ENCODE peak calls at places on chromosome 20, in six cellular contexts. One of them, this sample, is unnamed.

GRCh38 chr20:18907353-18907752 is 93.8 kb downstream of the SCP2D1 start:
- DNase-seq in prostate gland: no peak
- DNase-seq in A549: no peak
- DNase-seq in stomach: no peak
- DNase-seq in ovary: no peak
- DNase-seq in gastrocnemius medialis: no peak
- DNase-seq in this sample: no peak

GRCh38 chr20:60087563-60088105 is 129.4 kb downstream of the CDH26 start:
- DNase-seq in prostate gland: no peak
- DNase-seq in A549: no peak
- DNase-seq in ovary: no peak
- DNase-seq in stomach: no peak
- DNase-seq in gastrocnemius medialis: no peak
- DNase-seq in this sample: no peak

GRCh38 chr20:4811257-4811656 is 89.5 kb downstream of the PRND start:
- DNase-seq in A549: no peak
- DNase-seq in stomach: no peak
- DNase-seq in gastrocnemius medialis: no peak
- DNase-seq in ovary: no peak
- DNase-seq in prostate gland: no peak
- DNase-seq in this sample: no peak

GRCh38 chr20:61690150-61690549 is 375.5 kb downstream of the TAF4 start:
- DNase-seq in ovary: no peak
- DNase-seq in stomach: no peak
- DNase-seq in A549: no peak
- DNase-seq in gastrocnemius medialis: no peak
- DNase-seq in prostate gland: no peak
- DNase-seq in this sample: no peak

GRCh38 chr20:13839421-13840092 is 54.7 kb downstream of the NDUFAF5 start:
- DNase-seq in ovary: no peak
- DNase-seq in gastrocnemius medialis: no peak
- DNase-seq in prostate gland: no peak
- DNase-seq in A549: no peak
- DNase-seq in stomach: no peak
- DNase-seq in this sample: no peak

GRCh38 chr20:16554766-16555543 is 18.3 kb downstream of the KIF16B start:
- DNase-seq in ovary: no peak
- DNase-seq in prostate gland: no peak
- DNase-seq in gastrocnemius medialis: peak
- DNase-seq in stomach: no peak
- DNase-seq in A549: no peak
- DNase-seq in this sample: no peak

GRCh38 chr20:61117725-61118124 is 134.3 kb upstream of the CDH4 start:
- DNase-seq in A549: peak
- DNase-seq in gastrocnemius medialis: no peak
- DNase-seq in stomach: no peak
- DNase-seq in ovary: no peak
- DNase-seq in prostate gland: no peak
- DNase-seq in this sample: no peak

GRCh38 chr20:34543457-34544056 is 15.0 kb upstream of the MAP1LC3A start:
- DNase-seq in A549: no peak
- DNase-seq in prostate gland: no peak
- DNase-seq in gastrocnemius medialis: no peak
- DNase-seq in ovary: no peak
- DNase-seq in stomach: no peak
- DNase-seq in this sample: no peak

GRCh38 chr20:6674831-6675230 is 92.7 kb upstream of the BMP2 start:
- DNase-seq in stomach: no peak
- DNase-seq in prostate gland: no peak
- DNase-seq in gastrocnemius medialis: no peak
- DNase-seq in A549: no peak
- DNase-seq in ovary: no peak
- DNase-seq in this sample: no peak

GRCh38 chr20:52924411-52925271 is 47.5 kb upstream of the TSHZ2 start:
- DNase-seq in gastrocnemius medialis: no peak
- DNase-seq in stomach: no peak
- DNase-seq in ovary: no peak
- DNase-seq in prostate gland: no peak
- DNase-seq in A549: no peak
- DNase-seq in this sample: no peak

GRCh38 chr20:10433014-10433622 is 904 bp downstream of the MKKS start:
- DNase-seq in ovary: peak
- DNase-seq in prostate gland: no peak
- DNase-seq in A549: no peak
- DNase-seq in gastrocnemius medialis: no peak
- DNase-seq in stomach: no peak
- DNase-seq in this sample: no peak

GRCh38 chr20:8473459-8473858 is 341.4 kb downstream of the PLCB1 start:
- DNase-seq in stomach: no peak
- DNase-seq in A549: no peak
- DNase-seq in ovary: no peak
- DNase-seq in gastrocnemius medialis: no peak
- DNase-seq in prostate gland: no peak
- DNase-seq in this sample: no peak

GRCh38 chr20:61099786-61100185 is 152.3 kb upstream of the CDH4 start:
- DNase-seq in gastrocnemius medialis: no peak
- DNase-seq in prostate gland: no peak
- DNase-seq in ovary: no peak
- DNase-seq in stomach: no peak
- DNase-seq in A549: no peak
- DNase-seq in this sample: no peak

GRCh38 chr20:62755817-62756724 is 40.2 kb upstream of the MRGBP start:
- DNase-seq in ovary: no peak
- DNase-seq in stomach: peak
- DNase-seq in gastrocnemius medialis: no peak
- DNase-seq in A549: no peak
- DNase-seq in prostate gland: no peak
- DNase-seq in this sample: no peak

GRCh38 chr20:38043512-38044300 is 10.2 kb downstream of the RPRD1B start:
- DNase-seq in gastrocnemius medialis: no peak
- DNase-seq in stomach: no peak
- DNase-seq in prostate gland: no peak
- DNase-seq in A549: peak
- DNase-seq in ovary: no peak
- DNase-seq in this sample: no peak

GRCh38 chr20:58839991-58840747 is 10.5 kb downstream of the GNAS-AS1 start:
- DNase-seq in ovary: no peak
- DNase-seq in gastrocnemius medialis: no peak
- DNase-seq in stomach: no peak
- DNase-seq in A549: no peak
- DNase-seq in prostate gland: no peak
- DNase-seq in this sample: no peak

GRCh38 chr20:58837717-58838116 is 13.0 kb downstream of the GNAS-AS1 start:
- DNase-seq in A549: no peak
- DNase-seq in ovary: no peak
- DNase-seq in stomach: no peak
- DNase-seq in prostate gland: no peak
- DNase-seq in gastrocnemius medialis: no peak
- DNase-seq in this sample: no peak

GRCh38 chr20:58840816-58841538 is 9.7 kb downstream of the GNAS-AS1 start:
- DNase-seq in ovary: no peak
- DNase-seq in stomach: no peak
- DNase-seq in gastrocnemius medialis: no peak
- DNase-seq in prostate gland: no peak
- DNase-seq in A549: no peak
- DNase-seq in this sample: no peak

GRCh38 chr20:58838174-58838573 is 12.5 kb downstream of the GNAS-AS1 start:
- DNase-seq in prostate gland: no peak
- DNase-seq in gastrocnemius medialis: no peak
- DNase-seq in A549: no peak
- DNase-seq in ovary: no peak
- DNase-seq in stomach: no peak
- DNase-seq in this sample: no peak

DNA sequence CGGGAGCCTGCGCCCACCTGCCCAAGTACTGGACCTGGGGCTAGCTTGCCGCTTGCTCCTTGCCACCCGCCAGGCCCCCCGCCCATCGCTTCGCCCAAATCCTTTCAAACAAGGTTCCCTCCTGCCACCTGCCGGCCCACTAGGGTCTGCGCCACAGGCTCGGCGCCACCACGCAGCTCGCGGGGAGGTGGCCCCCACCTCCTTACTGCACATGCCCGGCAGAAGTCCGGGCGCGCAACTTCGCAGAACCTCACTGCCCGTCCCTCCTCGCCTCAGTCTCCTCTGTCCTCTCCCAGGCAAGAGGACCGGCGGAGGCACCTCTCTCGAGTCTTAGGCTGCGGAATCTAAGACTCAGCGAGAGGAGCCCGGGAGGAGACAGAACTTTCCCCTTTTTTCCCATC is 11.2 kb downstream of the GNAS-AS1 start:
- DNase-seq in A549: peak
- DNase-seq in ovary: peak
- DNase-seq in stomach: no peak
- DNase-seq in prostate gland: peak
- DNase-seq in gastrocnemius medialis: no peak
- DNase-seq in this sample: no peak
- H3K4me3 ChIP-seq in A549: peak
- H3K4me3 ChIP-seq in ovary: no peak
- H3K4me3 ChIP-seq in stomach: peak
- H3K4me3 ChIP-seq in prostate gland: peak
- H3K4me3 ChIP-seq in gastrocnemius medialis: peak
- H3K4me3 ChIP-seq in this sample: no peak

DNA sequence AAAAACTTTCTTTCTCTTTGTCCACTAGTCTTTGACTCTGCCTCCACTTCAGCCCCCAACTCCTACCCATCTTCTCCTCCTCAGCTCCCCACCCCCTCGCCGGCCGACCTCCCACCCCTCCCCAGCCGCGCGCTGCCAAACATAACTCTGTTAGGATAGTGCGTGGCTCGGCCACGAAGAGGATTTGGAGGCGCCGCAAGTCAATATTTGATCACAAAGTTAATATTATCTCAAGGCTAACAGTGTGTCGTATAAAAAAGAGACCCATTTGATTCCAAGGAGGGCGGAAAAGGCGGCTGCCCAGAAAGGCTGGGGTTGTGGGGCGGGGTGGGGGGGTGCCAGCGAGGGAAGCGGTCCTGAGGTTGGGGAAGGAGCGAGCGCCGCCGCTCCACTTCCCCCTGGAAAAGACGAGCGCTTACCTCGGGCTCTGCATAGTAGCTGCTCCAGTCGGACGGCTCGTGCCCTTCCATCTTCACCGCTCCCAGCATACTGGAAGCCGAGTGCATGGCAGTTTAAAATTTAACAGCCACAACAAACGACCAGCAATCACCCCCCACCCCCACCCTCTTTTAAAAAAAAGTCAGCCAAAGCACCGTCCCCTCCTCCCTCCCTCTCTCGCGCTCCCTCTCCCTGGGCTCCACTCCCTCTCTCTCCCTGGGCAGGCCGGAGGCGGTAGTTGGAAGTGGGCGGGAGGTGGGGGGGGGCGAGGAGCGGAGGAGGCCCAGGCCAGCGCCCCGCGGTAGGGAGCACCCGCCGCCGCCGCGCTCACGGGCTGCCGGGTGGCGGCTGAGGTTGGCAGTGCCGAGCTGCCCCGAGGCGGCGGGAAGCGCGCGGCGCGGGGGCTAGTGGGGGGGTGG is at the start of gene FOXA2:
- DNase-seq in stomach: peak
- DNase-seq in A549: peak
- DNase-seq in ovary: no peak
- DNase-seq in gastrocnemius medialis: no peak
- DNase-seq in prostate gland: no peak
- DNase-seq in this sample: no peak
- TF ChIP-seq POLR2A in stomach: no peak
- TF ChIP-seq POLR2A in A549: peak
- TF ChIP-seq POLR2A in ovary: no peak
- TF ChIP-seq POLR2A in gastrocnemius medialis: no peak
- TF ChIP-seq POLR2A in prostate gland: no peak
- TF ChIP-seq POLR2A in this sample: no peak

GRCh38 chr20:44395183-44395962 is 39.9 kb downstream of the HNF4A start:
- DNase-seq in ovary: no peak
- DNase-seq in stomach: no peak
- DNase-seq in gastrocnemius medialis: no peak
- DNase-seq in A549: no peak
- DNase-seq in prostate gland: no peak
- DNase-seq in this sample: no peak

GRCh38 chr20:44392088-44392775 is 36.7 kb downstream of the HNF4A start:
- DNase-seq in gastrocnemius medialis: no peak
- DNase-seq in stomach: no peak
- DNase-seq in A549: no peak
- DNase-seq in ovary: no peak
- DNase-seq in prostate gland: no peak
- DNase-seq in this sample: no peak

GRCh38 chr20:44393608-44394519 is 38.4 kb downstream of the HNF4A start:
- DNase-seq in A549: no peak
- DNase-seq in gastrocnemius medialis: no peak
- DNase-seq in prostate gland: no peak
- DNase-seq in ovary: no peak
- DNase-seq in stomach: no peak
- DNase-seq in this sample: no peak

GRCh38 chr20:44394520-44395182 is 39.2 kb downstream of the HNF4A start:
- DNase-seq in gastrocnemius medialis: no peak
- DNase-seq in stomach: no peak
- DNase-seq in prostate gland: no peak
- DNase-seq in ovary: peak
- DNase-seq in A549: no peak
- DNase-seq in this sample: no peak

GRCh38 chr20:44392776-44393607 is 37.5 kb downstream of the HNF4A start:
- DNase-seq in gastrocnemius medialis: no peak
- DNase-seq in stomach: no peak
- DNase-seq in ovary: peak
- DNase-seq in prostate gland: no peak
- DNase-seq in A549: no peak
- DNase-seq in this sample: no peak
- H3K4me3 ChIP-seq in gastrocnemius medialis: no peak
- H3K4me3 ChIP-seq in stomach: no peak
- H3K4me3 ChIP-seq in ovary: no peak
- H3K4me3 ChIP-seq in prostate gland: no peak
- H3K4me3 ChIP-seq in A549: no peak
- H3K4me3 ChIP-seq in this sample: no peak

DNA sequence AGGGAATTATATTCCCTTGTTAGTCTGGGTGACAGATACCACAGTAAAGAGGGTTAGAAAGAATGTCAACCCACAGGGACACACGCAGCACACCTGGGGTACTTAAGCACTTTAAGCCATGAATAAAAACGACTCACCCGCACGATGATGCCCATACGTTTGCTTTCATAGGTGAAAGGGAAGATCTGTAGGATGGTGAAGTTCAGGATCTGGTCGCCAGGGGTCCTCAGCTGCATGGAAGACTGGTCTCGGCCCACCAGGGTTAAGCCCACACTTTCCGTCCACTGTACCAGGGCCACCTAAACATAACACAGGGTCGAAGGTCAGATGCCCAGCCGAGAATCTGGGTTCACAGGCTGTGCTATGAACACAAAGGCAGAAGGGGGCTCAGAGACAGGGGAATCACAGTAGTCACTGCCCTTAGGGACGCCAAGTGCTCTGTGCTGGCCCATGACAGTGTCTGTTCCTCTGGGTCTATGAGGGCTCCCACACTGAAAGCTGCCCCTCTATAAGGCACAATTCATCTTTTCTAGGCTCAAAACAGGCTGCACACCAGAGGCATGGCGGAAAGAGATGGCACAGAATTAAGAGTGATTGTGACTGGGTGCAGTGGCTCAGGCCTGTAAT is 96.8 kb upstream of the NFATC2 start:
- DNase-seq in gastrocnemius medialis: peak
- DNase-seq in prostate gland: peak
- DNase-seq in stomach: peak
- DNase-seq in A549: peak
- DNase-seq in ovary: peak
- DNase-seq in this sample: peak
- TF ChIP-seq POLR2A in gastrocnemius medialis: no peak
- TF ChIP-seq POLR2A in prostate gland: no peak
- TF ChIP-seq POLR2A in stomach: no peak
- TF ChIP-seq POLR2A in A549: no peak
- TF ChIP-seq POLR2A in ovary: no peak
- TF ChIP-seq POLR2A in this sample: no peak